ENCODE peak calls at places on chromosomes 2 and 18, in nine cellular contexts. R is cardiac fibroblast, Z is lower lobe of right lung, H is stomach, F is BJ, U is spleen, C is esophagus squamous epithelium, M is SK-N-SH, P is Peyer's patch. E is an unnamed sample.

GRCh38 chr2:177187631-177188312 is 24.8 kb upstream of the HNRNPA3 start:
- DNase-seq in R (peak), Z (no peak), H (no peak), F (no peak), U (no peak), C (no peak), M (no peak), P (no peak), E (no peak)

GRCh38 chr2:11123856-11124759 is 31.2 kb upstream of the SLC66A3 start:
- DNase-seq in R (peak), Z (peak), H (peak), F (no peak), U (peak), C (no peak), M (peak), P (peak), E (no peak)

GRCh38 chr2:34705556-34706247 is 1106.6 kb upstream of the FAM98A start:
- DNase-seq in R (no peak), Z (no peak), H (no peak), F (no peak), U (no peak), C (no peak), M (no peak), P (no peak), E (no peak)

GRCh38 chr2:121243821-121244460 is 41.1 kb downstream of the TFCP2L1 start:
- DNase-seq in R (no peak), Z (peak), H (no peak), F (no peak), U (peak), C (no peak), M (no peak), P (no peak), E (no peak)

GRCh38 chr2:240926516-240927389 is 20.6 kb downstream of the CROCC2 start:
- DNase-seq in R (peak), Z (peak), H (peak), F (no peak), U (peak), C (no peak), M (peak), P (peak), E (no peak)

GRCh38 chr2:236107971-236108625 is 60.1 kb downstream of the GBX2 start:
- DNase-seq in R (no peak), Z (no peak), H (no peak), F (no peak), U (peak), C (no peak), M (no peak), P (no peak), E (no peak)

GRCh38 chr2:236617221-236617737 is 47.7 kb downstream of the ACKR3 start:
- DNase-seq in R (no peak), Z (no peak), H (no peak), F (no peak), U (no peak), C (no peak), M (no peak), P (no peak), E (no peak)

GRCh38 chr18:23776306-23776705 is 87.1 kb downstream of the LAMA3 start:
- DNase-seq in R (no peak), Z (no peak), H (no peak), F (no peak), U (no peak), C (no peak), M (no peak), P (no peak), E (no peak)

GRCh38 chr2:169462896-169463695 is 16.2 kb upstream of the BBS5 start:
- DNase-seq in R (peak), Z (no peak), H (no peak), F (peak), U (no peak), C (no peak), M (no peak), P (no peak), E (no peak)

GRCh38 chr2:29001791-29002190 is 20.7 kb downstream of the TOGARAM2 start:
- DNase-seq in R (no peak), Z (no peak), H (no peak), F (no peak), U (no peak), C (no peak), M (no peak), P (no peak), E (no peak)

GRCh38 chr18:73352546-73352945 is 484.8 kb upstream of the NETO1 start:
- DNase-seq in R (peak), Z (no peak), H (no peak), F (no peak), U (no peak), C (no peak), M (no peak), P (no peak), E (no peak)

GRCh38 chr2:45675130-45675812 is 23.8 kb downstream of the PRKCE start:
- DNase-seq in R (peak), Z (peak), H (peak), F (no peak), U (no peak), C (no peak), M (peak), P (no peak), E (no peak)

GRCh38 chr2:1808921-1809551 is 64.7 kb upstream of the PXDN start:
- DNase-seq in R (no peak), Z (no peak), H (no peak), F (no peak), U (peak), C (no peak), M (no peak), P (no peak), E (no peak)

GRCh38 chr2:13433954-13434353 is 717.2 kb downstream of the TRIB2 start:
- DNase-seq in R (no peak), Z (no peak), H (no peak), F (no peak), U (no peak), C (no peak), M (no peak), P (no peak), E (no peak)

GRCh38 chr2:171966268-171966667 is 33.5 kb upstream of the METAP1D start:
- DNase-seq in R (no peak), Z (no peak), H (no peak), F (no peak), U (no peak), C (no peak), M (no peak), P (no peak), E (no peak)

GRCh38 chr2:59694176-59694575 is 859.3 kb downstream of the BCL11A start:
- DNase-seq in R (no peak), Z (no peak), H (no peak), F (no peak), U (no peak), C (no peak), M (no peak), P (no peak), E (no peak)

GRCh38 chr2:190781604-190782198 is 98.9 kb upstream of the GLS start:
- DNase-seq in R (peak), Z (no peak), H (peak), F (no peak), U (no peak), C (no peak), M (peak), P (no peak), E (no peak)

GRCh38 chr2:26757873-26758789 is 6.0 kb upstream of the SLC35F6 start:
- DNase-seq in R (peak), Z (no peak), H (peak), F (peak), U (no peak), C (no peak), M (peak), P (no peak), E (peak)

GRCh38 chr2:100197643-100198153 is 55.3 kb upstream of the AFF3 start:
- DNase-seq in R (peak), Z (peak), H (peak), F (peak), U (no peak), C (no peak), M (peak), P (peak), E (no peak)

GRCh38 chr2:143263045-143263625 is 133.9 kb downstream of the ARHGAP15 start:
- DNase-seq in R (peak), Z (no peak), H (no peak), F (no peak), U (no peak), C (no peak), M (no peak), P (no peak), E (no peak)

DNA sequence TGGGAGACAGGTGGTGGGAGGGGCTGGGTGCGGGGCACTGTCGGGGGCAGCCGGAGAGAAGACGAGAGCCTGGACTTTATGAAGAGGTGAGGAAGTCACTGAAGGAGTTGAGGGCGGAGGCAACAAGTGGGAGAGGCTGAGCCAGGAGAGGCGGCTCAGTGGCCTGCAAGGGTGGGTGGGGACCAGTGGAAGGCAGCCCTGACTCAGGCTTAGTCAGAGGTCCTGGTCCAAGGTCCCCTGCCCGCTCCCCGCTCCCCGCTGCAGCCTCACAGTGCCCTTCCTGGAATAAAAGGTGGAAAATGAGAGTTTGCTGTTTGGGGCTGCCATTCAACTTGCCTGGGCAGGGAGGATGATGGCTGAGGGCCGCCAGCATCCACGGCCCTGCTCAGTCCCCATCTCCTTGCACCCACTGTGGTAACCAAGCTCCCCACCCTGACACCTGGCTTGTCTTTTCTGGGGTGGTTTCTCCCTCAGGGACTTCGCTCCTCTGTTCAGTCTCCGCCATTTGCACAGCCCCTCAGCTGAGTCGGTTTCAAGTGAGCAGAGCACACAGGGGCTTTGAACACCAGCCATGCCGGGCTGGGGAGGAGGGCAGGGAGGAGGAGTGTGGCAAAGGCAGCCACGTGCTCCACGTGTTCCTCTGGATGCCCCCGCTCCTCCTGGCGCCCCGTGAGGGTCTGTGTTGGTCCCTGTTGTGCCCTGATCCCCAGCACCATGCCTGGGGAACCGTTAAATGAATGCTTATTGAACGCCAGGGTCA is 13.7 kb upstream of the RALB start:
- DNase-seq in R (peak), Z (no peak), H (peak), F (no peak), U (peak), C (no peak), M (no peak), P (peak), E (no peak)
- H3K4me3 ChIP-seq in R (no peak), Z (no peak), H (no peak), F (no peak), U (no peak), C (no peak), M (no peak), P (no peak), E (no peak)

GRCh38 chr2:51420521-51420920 is 388.6 kb upstream of the NRXN1 start:
- DNase-seq in R (no peak), Z (no peak), H (no peak), F (no peak), U (no peak), C (no peak), M (no peak), P (no peak), E (no peak)

DNA sequence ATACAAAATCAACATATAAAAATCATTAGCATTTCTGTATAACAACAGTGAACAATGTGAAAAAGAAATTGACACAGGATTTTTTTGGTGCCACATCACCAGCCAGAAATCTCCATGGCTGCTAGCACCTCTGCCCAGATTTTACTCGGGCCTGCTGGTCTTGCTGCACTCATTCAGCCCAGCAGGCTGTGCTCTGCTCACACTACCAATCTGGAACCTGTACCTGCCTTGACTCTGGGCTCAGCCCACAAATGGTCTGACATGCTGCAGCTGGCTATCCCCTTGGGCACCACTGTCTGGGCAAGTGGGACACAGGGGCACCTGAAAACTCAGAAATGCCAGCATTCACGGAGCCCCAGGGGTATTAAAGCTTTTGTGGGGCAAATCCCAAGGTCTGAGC is 392.5 kb upstream of the NRXN1 start:
- DNase-seq in R (peak), Z (no peak), H (no peak), F (no peak), U (peak), C (no peak), M (no peak), P (no peak), E (no peak)
- TF ChIP-seq CTCF in R (no peak), Z (no peak), H (no peak), F (no peak), U (no peak), C (no peak), M (no peak), P (no peak), E (no peak)

DNA sequence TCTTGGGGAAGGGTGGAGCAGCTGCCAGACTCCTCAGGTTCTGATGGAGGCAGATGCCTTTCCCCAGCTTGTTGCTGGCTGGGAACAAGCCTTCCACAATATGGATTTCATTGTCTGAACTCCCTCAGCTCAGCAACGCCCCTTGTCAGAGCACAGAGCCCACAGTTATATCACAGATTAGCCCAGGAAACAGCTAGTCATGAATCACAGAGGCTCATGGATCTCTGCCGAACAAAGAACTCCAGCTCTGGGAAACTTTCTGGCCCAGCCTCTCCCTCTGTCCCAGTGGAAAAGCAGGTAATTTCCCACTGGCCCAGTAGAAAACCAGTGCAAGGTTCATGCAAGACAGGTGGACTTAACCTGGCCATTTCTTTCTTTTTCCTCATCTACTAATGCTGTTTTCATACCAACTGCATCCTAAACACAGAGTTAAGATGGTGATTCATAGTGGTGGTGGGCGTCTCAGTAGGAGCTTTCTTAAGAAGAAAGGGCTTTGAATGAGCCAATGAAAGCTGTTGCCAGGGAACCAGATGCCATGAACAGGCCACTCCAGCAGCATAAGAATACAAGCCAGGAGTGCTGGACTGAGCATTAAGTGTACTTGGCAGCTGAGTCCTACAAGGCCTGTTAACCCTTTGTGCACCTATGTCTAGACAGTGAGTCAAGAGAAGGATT is 8.7 kb upstream of the KIAA2012 start:
- DNase-seq in R (peak), Z (no peak), H (no peak), F (peak), U (no peak), C (no peak), M (peak), P (no peak), E (peak)
- H3K4me3 ChIP-seq in R (no peak), Z (no peak), H (no peak), F (no peak), U (no peak), C (no peak), M (peak), P (no peak), E (peak)

GRCh38 chr2:239727776-239728600 is 297.2 kb downstream of the NDUFA10 start:
- DNase-seq in R (no peak), Z (peak), H (no peak), F (no peak), U (peak), C (no peak), M (no peak), P (peak), E (no peak)
- TF ChIP-seq CTCF in R (no peak), Z (no peak), H (no peak), F (no peak), U (no peak), C (no peak), M (no peak), P (no peak), E (no peak)

GRCh38 chr2:188628989-188629889 is 337.6 kb downstream of the GULP1 start:
- DNase-seq in R (peak), Z (no peak), H (no peak), F (peak), U (no peak), C (no peak), M (no peak), P (no peak), E (peak)

GRCh38 chr2:188622898-188623297 is 331.2 kb downstream of the GULP1 start:
- DNase-seq in R (no peak), Z (no peak), H (no peak), F (no peak), U (no peak), C (no peak), M (no peak), P (no peak), E (no peak)

GRCh38 chr2:188619146-188619545 is 327.5 kb downstream of the GULP1 start:
- DNase-seq in R (no peak), Z (no peak), H (no peak), F (no peak), U (no peak), C (no peak), M (no peak), P (no peak), E (no peak)

GRCh38 chr2:188620916-188621315 is 329.2 kb downstream of the GULP1 start:
- DNase-seq in R (no peak), Z (no peak), H (no peak), F (no peak), U (no peak), C (no peak), M (no peak), P (no peak), E (no peak)

GRCh38 chr2:188623995-188624643 is 332.4 kb downstream of the GULP1 start:
- DNase-seq in R (peak), Z (no peak), H (no peak), F (peak), U (no peak), C (no peak), M (no peak), P (no peak), E (peak)
- H3K4me3 ChIP-seq in R (no peak), Z (no peak), H (no peak), F (no peak), U (no peak), C (no peak), M (no peak), P (no peak), E (no peak)

DNA sequence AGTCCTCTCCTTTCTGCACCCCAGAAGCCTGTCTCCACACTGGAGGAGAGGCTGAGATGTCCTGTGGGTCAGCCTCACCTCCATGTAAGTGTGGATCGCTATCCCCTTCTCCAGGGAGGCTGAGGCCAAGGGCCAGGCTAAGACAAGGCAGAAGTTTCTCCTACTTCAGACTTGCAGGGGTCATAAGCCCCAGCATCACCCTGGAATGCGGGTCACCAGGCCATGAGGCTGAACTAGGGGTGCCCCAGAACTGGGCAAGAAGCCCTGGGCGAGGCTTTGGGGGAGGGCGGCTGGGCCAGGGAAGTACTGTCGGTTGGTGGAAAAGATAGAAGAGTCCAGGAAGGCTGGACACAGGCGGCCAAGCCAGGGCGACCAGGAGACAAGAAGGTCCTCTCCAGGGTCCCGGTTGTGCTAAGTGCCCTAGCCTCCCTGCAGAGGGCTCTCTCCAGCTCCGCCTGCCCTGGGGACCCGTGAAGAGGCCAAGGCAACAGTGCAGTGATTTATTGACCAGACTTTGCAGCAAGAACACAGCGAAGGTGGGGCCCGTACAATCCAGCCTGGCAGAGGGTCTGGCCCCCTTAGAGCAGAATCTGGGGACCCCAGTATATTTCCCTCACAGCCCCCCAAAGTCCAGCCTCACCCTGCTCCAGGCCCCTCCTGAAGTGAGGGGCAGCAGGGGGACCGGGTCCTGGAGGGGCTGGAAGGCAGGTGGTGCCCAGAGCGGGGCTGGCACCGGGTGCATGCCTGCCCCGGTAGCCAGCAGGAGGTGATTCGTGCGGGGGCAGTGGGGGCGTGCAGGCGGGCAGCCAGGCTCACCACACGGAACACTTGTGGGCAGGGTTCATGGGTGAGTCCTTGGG is 8.1 kb downstream of the ECEL1 start:
- DNase-seq in R (no peak), Z (peak), H (no peak), F (no peak), U (peak), C (no peak), M (no peak), P (no peak), E (no peak)
- TF ChIP-seq CTCF in R (no peak), Z (no peak), H (no peak), F (no peak), U (no peak), C (no peak), M (no peak), P (no peak), E (no peak)

GRCh38 chr2:231521443-231521842 is 8.8 kb downstream of the NMUR1 start:
- DNase-seq in R (no peak), Z (no peak), H (no peak), F (no peak), U (no peak), C (no peak), M (no peak), P (no peak), E (no peak)
- H3K4me3 ChIP-seq in R (no peak), Z (no peak), H (no peak), F (no peak), U (no peak), C (no peak), M (no peak), P (no peak), E (no peak)

E was measured in HFF-Myc.